ENCODE peak calls at places on chromosomes 7 and 10, in four cellular contexts. Y is omental fat pad, C is endothelial cell, D is HCT116. B is an unnamed sample.

GRCh38 chr7:42185726-42186125 is 51.3 kb downstream of the GLI3 start:
- DNase-seq in Y (no peak), C (no peak), D (no peak), B (no peak)

GRCh38 chr10:48449501-48450232 is 143.2 kb downstream of the MAPK8 start:
- DNase-seq in Y (no peak), C (no peak), D (no peak), B (no peak)

GRCh38 chr7:46291064-46291463 is 370.0 kb upstream of the IGFBP3 start:
- DNase-seq in Y (no peak), C (no peak), D (no peak), B (no peak)

GRCh38 chr10:73590881-73591577 is at the start of gene USP54:
- DNase-seq in Y (no peak), C (peak), D (peak), B (no peak)

GRCh38 chr7:51085034-51085692 is 231.4 kb downstream of the COBL start:
- DNase-seq in Y (no peak), C (no peak), D (no peak), B (no peak)

GRCh38 chr10:98067165-98067564 is 36.7 kb upstream of the CRTAC1 start:
- DNase-seq in Y (no peak), C (no peak), D (no peak), B (no peak)

GRCh38 chr7:107244613-107245012 is 75.8 kb downstream of the HBP1 start:
- DNase-seq in Y (no peak), C (no peak), D (no peak), B (no peak)

GRCh38 chr10:114779803-114780609 is 41.6 kb upstream of the FHIP2A start:
- DNase-seq in Y (no peak), C (no peak), D (peak), B (no peak)

GRCh38 chr7:32088336-32088975 is 18.2 kb upstream of the PDE1C start:
- DNase-seq in Y (no peak), C (no peak), D (no peak), B (no peak)

GRCh38 chr10:5959116-5959515 is 18.2 kb downstream of the IL15RA start:
- DNase-seq in Y (peak), C (no peak), D (no peak), B (no peak)

GRCh38 chr10:21281765-21282484 is 243.6 kb downstream of the SKIDA1 start:
- DNase-seq in Y (no peak), C (no peak), D (no peak), B (no peak)

GRCh38 chr7:64888901-64889685 is 14.0 kb upstream of the ZNF273 start:
- DNase-seq in Y (no peak), C (peak), D (no peak), B (no peak)

GRCh38 chr10:124001391-124002260 is 91.8 kb downstream of the CHST15 start:
- DNase-seq in Y (no peak), C (no peak), D (no peak), B (no peak)

GRCh38 chr10:21265622-21266021 is 259.9 kb downstream of the SKIDA1 start:
- DNase-seq in Y (no peak), C (no peak), D (no peak), B (no peak)

GRCh38 chr10:86979296-86979818 is 11.1 kb downstream of the ADIRF start:
- DNase-seq in Y (no peak), C (no peak), D (no peak), B (no peak)

GRCh38 chr10:98438715-98439114 is 8.0 kb downstream of the HPS1 start:
- DNase-seq in Y (no peak), C (no peak), D (no peak), B (no peak)

GRCh38 chr7:126227643-126228042 is 1025.1 kb downstream of the GRM8 start:
- DNase-seq in Y (no peak), C (no peak), D (no peak), B (no peak)

GRCh38 chr7:100874300-100874576 is 665 bp upstream of the SRRT start:
- DNase-seq in Y (no peak), C (no peak), D (no peak), B (no peak)

GRCh38 chr7:4745971-4746919 is 29.2 kb upstream of the AP5Z1 start:
- DNase-seq in Y (no peak), C (no peak), D (no peak), B (no peak)

GRCh38 chr10:120833222-120833928 is 17.8 kb upstream of the WDR11 start:
- DNase-seq in Y (no peak), C (no peak), D (no peak), B (no peak)

GRCh38 chr10:26706206-26706605 is 8.7 kb downstream of the PDSS1 start:
- DNase-seq in Y (no peak), C (no peak), D (no peak), B (no peak)

GRCh38 chr7:6121141-6121540 is 90.0 kb downstream of the ANKRD61 start:
- DNase-seq in Y (no peak), C (no peak), D (no peak), B (no peak)

GRCh38 chr7:26117142-26117807 is 34.7 kb upstream of the NFE2L3 start:
- DNase-seq in Y (no peak), C (no peak), D (no peak), B (no peak)

GRCh38 chr7:40530292-40530691 is 395.5 kb downstream of the SUGCT start:
- DNase-seq in Y (no peak), C (no peak), D (no peak), B (no peak)

GRCh38 chr7:92360387-92360786 is 86.9 kb upstream of the GATAD1 start:
- DNase-seq in Y (no peak), C (no peak), D (no peak), B (no peak)

GRCh38 chr7:124552217-124552616 is 213.4 kb downstream of the GPR37 start:
- DNase-seq in Y (no peak), C (no peak), D (no peak), B (no peak)